ENCODE peak calls at places on chromosomes 1 and 21, in eight cellular contexts. P, Z, X, H, D, Q, J and B are unnamed samples.

GRCh38 chr1:170819781-170820180 is 115.6 kb upstream of the MROH9 start:
- DNase-seq in Z (no peak), Q (no peak), D (no peak), J (no peak), H (no peak), X (no peak), P (no peak), B (no peak)

GRCh38 chr1:56331892-56332567 is 247.3 kb downstream of the PLPP3 start:
- DNase-seq in J (no peak), X (no peak), P (peak; percentile 2), Z (peak; percentile 95), H (no peak), D (no peak), Q (no peak), B (peak; percentile 37)

GRCh38 chr1:111242805-111243523 is 15.5 kb downstream of the CHI3L2 start:
- DNase-seq in P (no peak), H (no peak), X (no peak), Z (no peak), Q (no peak), D (no peak), J (no peak), B (no peak)

GRCh38 chr1:52727114-52727586 is 897 bp downstream of the ZYG11B start:
- DNase-seq in Z (no peak), J (no peak), D (no peak), H (no peak), X (peak; percentile 11), Q (no peak), P (peak; percentile 10), B (no peak)

GRCh38 chr1:25003000-25003399 is 72.9 kb upstream of the RUNX3 start:
- DNase-seq in Q (no peak), H (no peak), P (no peak), X (no peak), J (no peak), Z (no peak), D (no peak), B (no peak)

GRCh38 chr1:117231748-117232373 is 21.1 kb upstream of the VTCN1 start:
- DNase-seq in P (no peak), D (no peak), J (no peak), Q (no peak), X (no peak), H (no peak), Z (no peak), B (no peak)

GRCh38 chr1:12255918-12256317 is 26.1 kb downstream of the VPS13D start:
- DNase-seq in H (no peak), J (no peak), Q (no peak), P (no peak), D (no peak), X (no peak), Z (no peak), B (no peak)

GRCh38 chr1:77584884-77585283 is 97.6 kb downstream of the ZZZ3 start:
- DNase-seq in H (no peak), J (no peak), P (no peak), D (no peak), Z (no peak), X (no peak), Q (no peak), B (no peak)

GRCh38 chr1:10060311-10061100 is 27.7 kb downstream of the UBE4B start:
- DNase-seq in P (no peak), X (no peak), J (no peak), D (no peak), Z (no peak), H (no peak), Q (no peak), B (no peak)

GRCh38 chr1:119327066-119327435 is 41.5 kb upstream of the HAO2 start:
- DNase-seq in Q (no peak), Z (no peak), J (no peak), D (no peak), X (no peak), P (no peak), H (no peak), B (peak; percentile 20)

GRCh38 chr1:159015440-159015909 is 5.8 kb downstream of the IFI16 start:
- DNase-seq in Q (peak; percentile 64), J (peak; percentile 47), X (peak; percentile 83), P (no peak), Z (peak; percentile 76), D (peak; percentile 47), H (peak; percentile 45), B (peak; percentile 93)

GRCh38 chr1:32984090-32984828 is 19.6 kb upstream of the RNF19B start:
- DNase-seq in H (no peak), D (peak; percentile 23), X (peak; percentile 47), Z (no peak), J (peak; percentile 69), Q (no peak), P (no peak), B (peak; percentile 75)

GRCh38 chr1:40782371-40782956 is 1.1 kb upstream of the KCNQ4 start:
- DNase-seq in P (no peak), J (no peak), Q (no peak), X (no peak), H (no peak), D (no peak), Z (peak; percentile 23), B (no peak)

GRCh38 chr1:94299627-94300552 is 62.5 kb upstream of the ARHGAP29 start:
- DNase-seq in P (no peak), X (no peak), Z (peak; percentile 93), Q (no peak), D (no peak), H (no peak), J (no peak), B (no peak)

GRCh38 chr1:75130865-75131592 is 3.2 kb upstream of the LHX8 start:
- DNase-seq in D (no peak), Z (no peak), X (no peak), H (no peak), J (no peak), P (no peak), Q (no peak), B (no peak)

GRCh38 chr1:6601865-6602668 is 602 bp downstream of the KLHL21 start:
- DNase-seq in D (no peak), P (no peak), Q (no peak), X (peak; percentile 34), J (no peak), Z (no peak), H (no peak), B (peak; percentile 55)

GRCh38 chr1:60255565-60255964 is 182.0 kb upstream of the C1orf87 start:
- DNase-seq in Q (no peak), X (no peak), J (no peak), D (no peak), H (no peak), Z (peak; percentile 4), P (no peak), B (no peak)

GRCh38 chr21:45791562-45792418 is 148.3 kb downstream of the PCBP3 start:
- DNase-seq in H (no peak), J (no peak), Z (no peak), Q (no peak), D (no peak), X (no peak), P (no peak), B (no peak)

GRCh38 chr1:162022626-162023025 is 1.0 kb downstream of the OLFML2B start:
- DNase-seq in H (no peak), P (no peak), Z (no peak), Q (no peak), D (no peak), X (no peak), J (no peak), B (no peak)

GRCh38 chr1:54805981-54806381 is 4.9 kb upstream of the TTC22 start:
- DNase-seq in Q (no peak), Z (no peak), J (no peak), X (no peak), P (no peak), D (no peak), H (no peak), B (no peak)

GRCh38 chr1:174174461-174175329 is 15.4 kb downstream of the RABGAP1L start:
- DNase-seq in J (no peak), H (no peak), Q (no peak), D (no peak), Z (no peak), X (peak; percentile 34), P (no peak), B (peak; percentile 77)

GRCh38 chr1:241976264-241976663 is 18.7 kb downstream of the BECN2 start:
- DNase-seq in X (no peak), Q (no peak), J (no peak), D (no peak), Z (no peak), H (no peak), P (no peak), B (no peak)

GRCh38 chr1:116915182-116915611 is 5.5 kb downstream of the PTGFRN start:
- DNase-seq in P (no peak), J (no peak), H (no peak), X (no peak), Q (no peak), D (no peak), Z (no peak), B (no peak)

GRCh38 chr21:43343992-43344886 is 82.7 kb downstream of the SIK1 start:
- DNase-seq in H (no peak), D (no peak), J (no peak), Z (no peak), Q (no peak), X (no peak), P (peak; percentile 31), B (no peak)

GRCh38 chr1:215082532-215083407 is at the start of gene KCNK2:
- DNase-seq in X (no peak), J (no peak), H (no peak), Q (no peak), Z (peak; percentile 42), D (no peak), P (no peak), B (no peak)

GRCh38 chr21:40053007-40053406 is 185.8 kb downstream of the PCP4 start:
- DNase-seq in J (no peak), Q (no peak), X (no peak), Z (no peak), P (no peak), H (no peak), D (no peak), B (no peak)

GRCh38 chr1:185732941-185733340 is 1.2 kb upstream of the HMCN1 start:
- DNase-seq in X (no peak), J (no peak), D (no peak), Z (no peak), H (no peak), Q (no peak), P (no peak), B (no peak)

GRCh38 chr1:219121634-219122033 is 52.0 kb upstream of the LYPLAL1 start:
- DNase-seq in D (no peak), Q (no peak), H (no peak), Z (no peak), P (no peak), X (no peak), J (no peak), B (no peak)

GRCh38 chr1:247406014-247406656 is 9.8 kb upstream of the NLRP3 start:
- DNase-seq in X (no peak), P (no peak), Z (no peak), J (no peak), D (no peak), H (no peak), Q (no peak), B (no peak)

GRCh38 chr21:26945916-26946315 is 21.0 kb downstream of the ADAMTS5 start:
- DNase-seq in X (no peak), D (no peak), Z (no peak), J (no peak), H (no peak), Q (no peak), P (no peak), B (no peak)

GRCh38 chr1:221897312-221897711 is 155.4 kb upstream of the DUSP10 start:
- DNase-seq in D (no peak), P (no peak), Q (no peak), Z (no peak), H (peak; percentile 53), X (no peak), J (no peak), B (no peak)

GRCh38 chr21:34807146-34807880 is 138.5 kb downstream of the CLIC6 start:
- DNase-seq in X (peak; percentile 87), J (peak; percentile 31), H (peak; percentile 73), Q (no peak), D (peak; percentile 59), Z (peak; percentile 99), P (peak; percentile 78), B (peak; percentile 65)

GRCh38 chr1:223653015-223653414 is 12.5 kb downstream of the CAPN8 start:
- DNase-seq in H (no peak), D (no peak), Q (no peak), P (no peak), X (no peak), Z (no peak), J (no peak), B (no peak)

GRCh38 chr1:56429288-56429687 is 150.1 kb downstream of the PLPP3 start:
- DNase-seq in D (no peak), Q (no peak), Z (no peak), P (no peak), H (no peak), X (no peak), J (no peak), B (no peak)